ENCODE peak calls at places on chromosomes 4 and X, in seven cellular contexts. T is tibial nerve, Y is PC-3, F is tibial artery, L is uterus, J is Caco-2, U is AG10803. P is an unnamed sample.

GRCh38 chr4:32775049-32775448 is 2054.9 kb downstream of the PCDH7 start:
- DNase-seq in T (no peak), F (no peak), L (no peak), U (no peak), J (peak; percentile 19), Y (peak; percentile 69), P (no peak)

GRCh38 chr4:147780137-147780777 is 48.4 kb downstream of the ARHGAP10 start:
- DNase-seq in J (no peak), T (no peak), Y (no peak), F (peak; percentile 61), U (no peak), L (no peak), P (no peak)

GRCh38 chr4:20017035-20017434 is 234.7 kb upstream of the SLIT2 start:
- DNase-seq in Y (peak; percentile 61), F (no peak), J (no peak), U (peak; percentile 97), L (no peak), T (no peak), P (no peak)

GRCh38 chr4:163748474-163748873 is 254.0 kb downstream of the TMA16 start:
- DNase-seq in T (no peak), Y (peak; percentile 50), L (no peak), F (no peak), U (no peak), J (no peak), P (no peak)

GRCh38 chrX:100072286-100072685 is 337.8 kb downstream of the PCDH19 start:
- DNase-seq in U (peak; percentile 70), F (no peak), Y (no peak), J (no peak), L (no peak), T (no peak), P (no peak)

GRCh38 chr4:25667931-25668557 is 12.4 kb downstream of the SLC34A2 start:
- DNase-seq in L (no peak), F (no peak), J (peak; percentile 29), U (no peak), T (no peak), Y (peak; percentile 67), P (no peak)

GRCh38 chr4:76197971-76198410 is 15.6 kb downstream of the SCARB2 start:
- DNase-seq in L (peak; percentile 68), U (peak; percentile 50), Y (no peak), J (no peak), F (peak; percentile 63), T (no peak), P (no peak)

GRCh38 chr4:40189997-40190396 is 6.8 kb upstream of the RHOH start:
- DNase-seq in T (no peak), Y (peak; percentile 42), J (no peak), L (no peak), U (no peak), F (no peak), P (no peak)

GRCh38 chr4:1210241-1210841 is 38.0 kb upstream of the SPON2 start:
- DNase-seq in F (peak; percentile 19), L (peak; percentile 31), J (no peak), Y (no peak), U (no peak), T (no peak), P (peak; percentile 81)

GRCh38 chrX:135345328-135345645 is 36.0 kb downstream of the ETDC start:
- DNase-seq in J (no peak), F (peak; percentile 32), Y (peak; percentile 34), T (peak; percentile 29), U (peak; percentile 70), L (peak; percentile 47), P (no peak)

GRCh38 chr4:478373-478772 is 20.6 kb downstream of the ZNF721 start:
- DNase-seq in F (no peak), J (no peak), L (no peak), T (no peak), Y (peak; percentile 34), U (no peak), P (no peak)

GRCh38 chrX:23901065-23901464 is 6.7 kb downstream of the APOO start:
- DNase-seq in J (peak; percentile 15), L (no peak), U (peak; percentile 63), T (no peak), F (no peak), Y (peak; percentile 87), P (no peak)

GRCh38 chrX:118973389-118974087 is 880 bp upstream of the LONRF3 start:
- DNase-seq in L (peak; percentile 33), Y (peak; percentile 4), U (no peak), J (no peak), F (peak; percentile 37), T (no peak), P (no peak)

GRCh38 chrX:101368800-101369199 is 17.2 kb downstream of the BTK start:
- DNase-seq in T (no peak), F (no peak), U (no peak), L (no peak), J (no peak), Y (no peak), P (no peak)

GRCh38 chrX:115023139-115023538 is 5.7 kb upstream of the IL13RA2 start:
- DNase-seq in T (no peak), F (no peak), Y (peak; percentile 93), U (peak; percentile 69), J (no peak), L (no peak), P (no peak)

GRCh38 chr4:181030961-181031360 is 1212.2 kb upstream of the TENM3 start:
- DNase-seq in U (peak; percentile 85), F (no peak), Y (peak; percentile 34), T (no peak), J (no peak), L (no peak), P (no peak)

GRCh38 chrX:120560842-120561633 is at the start of gene CUL4B:
- DNase-seq in F (peak; percentile 94), Y (peak; percentile 93), J (peak; percentile 91), T (peak; percentile 90), U (peak; percentile 96), L (peak; percentile 90), P (peak; percentile 95)

DNA sequence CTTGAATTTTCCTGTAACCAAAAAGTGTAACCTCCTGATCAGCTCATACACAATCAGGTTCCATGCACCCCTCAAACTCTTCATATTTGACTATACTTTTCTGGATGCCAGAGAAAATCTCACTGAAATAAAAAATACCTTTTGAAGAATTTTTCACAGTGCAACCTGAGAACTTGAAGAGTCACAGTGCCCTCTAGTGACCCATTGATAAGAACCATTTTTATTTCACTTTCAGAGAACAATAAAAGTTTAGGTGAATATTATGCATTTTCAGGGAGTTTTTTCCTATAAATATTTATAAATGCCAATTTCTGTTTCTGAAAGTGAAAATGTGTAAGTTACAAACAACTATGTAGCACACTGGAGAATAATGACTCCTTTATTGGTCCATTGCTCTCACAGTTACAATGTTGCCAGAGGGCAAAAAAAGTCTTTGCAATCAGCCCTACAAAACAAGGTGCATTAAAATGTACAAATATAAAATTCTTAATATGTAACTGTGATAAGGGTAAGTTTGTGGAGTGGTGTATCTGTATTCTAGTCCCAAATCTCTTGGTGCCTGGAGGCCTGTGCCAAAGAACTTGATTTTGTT is 153.6 kb upstream of the INTU start:
- DNase-seq in J (no peak), Y (peak; percentile 40), L (no peak), T (no peak), F (no peak), U (peak; percentile 54), P (no peak)
- TF ChIP-seq CTCF in J (peak; percentile 39), Y (peak; percentile 71), L (peak; percentile 20), T (peak; percentile 41), F (peak; percentile 35), U (peak; percentile 67), P (peak; percentile 95)

GRCh38 chrX:40573763-40574162 is 7.0 kb upstream of the ATP6AP2 start:
- DNase-seq in F (no peak), Y (peak; percentile 50), J (peak; percentile 30), T (no peak), U (peak; percentile 3), L (no peak), P (no peak)
- TF ChIP-seq CTCF in F (no peak), Y (peak; percentile 81), J (peak; percentile 71), T (no peak), U (peak; percentile 65), L (no peak), P (peak; percentile 76)

GRCh38 chr4:126604273-126604867 is 1028.4 kb upstream of the INTU start:
- DNase-seq in T (no peak), U (peak; percentile 62), J (peak; percentile 10), F (peak; percentile 37), L (no peak), Y (peak; percentile 38), P (no peak)
- TF ChIP-seq CTCF in T (peak; percentile 42), U (peak; percentile 89), J (peak; percentile 64), F (peak; percentile 65), L (peak; percentile 10), Y (peak; percentile 70), P (peak; percentile 95)

GRCh38 chrX:133335027-133335426 is 80.3 kb downstream of the GPC4 start:
- DNase-seq in Y (peak; percentile 50), T (no peak), J (peak; percentile 29), L (no peak), U (peak; percentile 28), F (no peak), P (no peak)
- TF ChIP-seq CTCF in Y (peak; percentile 71), T (peak; percentile 51), J (peak; percentile 30), L (peak; percentile 34), U (peak; percentile 61), F (peak; percentile 45), P (peak; percentile 90)

DNA sequence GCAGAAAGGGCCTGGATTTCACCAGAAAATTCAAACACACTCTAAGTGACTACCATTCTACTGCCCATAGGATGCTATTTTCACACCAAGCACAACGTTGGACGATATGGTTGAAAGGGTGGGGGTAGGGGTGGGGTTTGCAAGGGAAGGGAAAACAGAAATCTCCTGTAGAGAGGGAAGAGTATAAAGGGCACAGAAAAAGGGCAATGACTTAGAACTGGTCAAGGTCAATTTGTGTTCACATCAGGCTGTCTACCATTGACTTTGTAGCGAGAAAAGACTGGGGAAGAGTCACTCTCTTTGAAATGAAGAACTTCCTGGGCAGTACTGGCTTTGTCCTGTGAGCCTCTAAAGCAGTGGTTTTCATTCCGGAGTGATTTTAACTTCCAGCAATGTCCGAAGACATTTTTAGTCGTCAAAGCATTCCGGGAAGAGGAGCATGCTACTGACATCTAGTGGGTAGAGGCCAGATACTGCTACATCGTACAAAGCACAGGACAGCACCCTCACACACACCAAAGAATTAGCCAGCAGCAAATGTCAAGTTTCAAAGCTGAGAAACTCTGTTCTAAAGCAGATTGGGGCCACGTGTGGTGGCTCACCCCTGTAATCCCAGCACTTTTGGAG is 48.4 kb upstream of the SLC7A3 start:
- DNase-seq in Y (peak; percentile 41), T (no peak), F (no peak), U (peak; percentile 51), L (no peak), J (peak; percentile 25), P (no peak)
- TF ChIP-seq CTCF in Y (peak; percentile 54), T (no peak), F (no peak), U (peak; percentile 56), L (no peak), J (peak; percentile 62), P (peak; percentile 74)

GRCh38 chr4:184907216-184907615 is 81.4 kb upstream of the ACSL1 start:
- DNase-seq in Y (no peak), J (no peak), F (no peak), L (no peak), U (no peak), T (no peak), P (no peak)
- TF ChIP-seq CTCF in Y (peak; percentile 21), J (no peak), F (no peak), L (no peak), U (no peak), T (no peak), P (no peak)

GRCh38 chr4:143441678-143442077 is 71.8 kb upstream of the SMARCA5 start:
- DNase-seq in F (no peak), J (no peak), T (no peak), U (no peak), Y (no peak), L (no peak), P (no peak)
- TF ChIP-seq CTCF in F (no peak), J (no peak), T (no peak), U (no peak), Y (no peak), L (no peak), P (peak; percentile 34)

P was measured in chondrocyte.